ENCODE peak calls at places on chromosome 7, in nine cellular contexts. K is hepatocyte; I is progenitor cell of endocrine pancreas; D is NCI-H524; Q is COR-L47; Z is activated CD4-positive, CD25-positive, alpha-beta regulatory T cell treated with anti-CD3 and anti-CD28 coated beads, Interleukin-2, amount 50 U/mL, for 16 hours; G is stromal cell of bone marrow; W is H7; Y is activated T-helper 1 cell treated with Interleukin-2 at 50 U/mL for 16 hours. J is an unnamed sample.

GRCh38 chr7:12637819-12638592 is 49.4 kb upstream of the ARL4A start:
- DNase-seq in K (no peak), I (no peak), D (peak), Q (no peak), Z (no peak), G (no peak), W (no peak), Y (no peak), J (peak)

GRCh38 chr7:50793115-50793946 is 10.6 kb upstream of the GRB10 start:
- DNase-seq in K (peak), I (peak), D (no peak), Q (peak), Z (no peak), G (no peak), W (peak), Y (peak), J (no peak)

GRCh38 chr7:129825554-129826267 is 127.0 kb downstream of the UBE2H start:
- DNase-seq in K (peak), I (peak), D (peak), Q (peak), Z (peak), G (no peak), W (peak), Y (peak), J (no peak)

GRCh38 chr7:18513343-18513742 is 17.8 kb downstream of the HDAC9 start:
- DNase-seq in K (no peak), I (no peak), D (no peak), Q (no peak), Z (no peak), G (no peak), W (no peak), Y (no peak), J (no peak)

GRCh38 chr7:156220701-156221100 is 408.4 kb upstream of the SHH start:
- DNase-seq in K (no peak), I (no peak), D (no peak), Q (no peak), Z (no peak), G (no peak), W (no peak), Y (no peak), J (no peak)

GRCh38 chr7:116569737-116570136 is 44.9 kb downstream of the CAV1 start:
- DNase-seq in K (no peak), I (no peak), D (no peak), Q (no peak), Z (no peak), G (peak), W (no peak), Y (no peak), J (peak)

GRCh38 chr7:91325731-91326130 is 61.5 kb downstream of the FZD1 start:
- DNase-seq in K (no peak), I (no peak), D (peak), Q (no peak), Z (no peak), G (peak), W (no peak), Y (no peak), J (no peak)

GRCh38 chr7:148620749-148621372 is 30.3 kb downstream of the C7orf33 start:
- DNase-seq in K (peak), I (no peak), D (no peak), Q (no peak), Z (no peak), G (no peak), W (no peak), Y (no peak), J (no peak)

GRCh38 chr7:132882714-132883428 is 199.0 kb downstream of the CHCHD3 start:
- DNase-seq in K (no peak), I (no peak), D (no peak), Q (no peak), Z (no peak), G (no peak), W (no peak), Y (no peak), J (no peak)

GRCh38 chr7:91847881-91848599 is 32.5 kb downstream of the MTERF1 start:
- DNase-seq in K (no peak), I (no peak), D (no peak), Q (no peak), Z (no peak), G (no peak), W (no peak), Y (no peak), J (no peak)

GRCh38 chr7:110442386-110442837 is 648.5 kb upstream of the LRRN3 start:
- DNase-seq in K (peak), I (no peak), D (peak), Q (peak), Z (no peak), G (no peak), W (peak), Y (no peak), J (no peak)

GRCh38 chr7:83648464-83649241 is at the start of gene SEMA3E:
- DNase-seq in K (peak), I (no peak), D (no peak), Q (peak), Z (no peak), G (peak), W (peak), Y (no peak), J (no peak)

GRCh38 chr7:128962837-128963236 is 25.1 kb downstream of the IRF5 start:
- DNase-seq in K (no peak), I (no peak), D (no peak), Q (no peak), Z (no peak), G (no peak), W (no peak), Y (no peak), J (no peak)

GRCh38 chr7:156556083-156556482 is 84.5 kb upstream of the RNF32 start:
- DNase-seq in K (no peak), I (no peak), D (no peak), Q (no peak), Z (no peak), G (no peak), W (no peak), Y (no peak), J (no peak)

GRCh38 chr7:378551-379455 is 88.8 kb downstream of the FOXL3 start:
- DNase-seq in K (no peak), I (peak), D (no peak), Q (no peak), Z (no peak), G (no peak), W (peak), Y (no peak), J (no peak)

GRCh38 chr7:6074612-6075380 is 43.6 kb downstream of the ANKRD61 start:
- DNase-seq in K (no peak), I (no peak), D (no peak), Q (no peak), Z (no peak), G (no peak), W (no peak), Y (no peak), J (no peak)